ENCODE peak calls at places on chromosomes 6 and 20, in four cellular contexts. U is C1 segment of cervical spinal cord, R is dorsolateral prefrontal cortex, E is fibroblast of the aortic adventitia. T is an unnamed sample.

GRCh38 chr6:136201735-136202134 is 48.4 kb downstream of the MTFR2 start:
- DNase-seq in U (no peak), E (peak), R (no peak), T (no peak)

GRCh38 chr6:129030231-129030630 is 147.3 kb downstream of the LAMA2 start:
- DNase-seq in U (no peak), E (no peak), R (no peak), T (no peak)

GRCh38 chr6:138774370-138774769 is 801 bp downstream of the CCDC28A start:
- DNase-seq in U (no peak), E (no peak), R (peak), T (no peak)

GRCh38 chr6:5095236-5095635 is 10.1 kb downstream of the PPP1R3G start:
- DNase-seq in R (no peak), U (no peak), E (no peak), T (no peak)

GRCh38 chr6:80289727-80290126 is 183.3 kb downstream of the BCKDHB start:
- DNase-seq in E (no peak), U (no peak), R (no peak), T (no peak)

GRCh38 chr6:34529665-34530327 is 26.3 kb downstream of the SPDEF start:
- DNase-seq in R (peak), U (no peak), E (no peak), T (no peak)

GRCh38 chr6:56649782-56650181 is 7.1 kb upstream of the DST start:
- DNase-seq in E (no peak), U (no peak), R (no peak), T (no peak)

GRCh38 chr6:54586251-54586650 is 260.3 kb upstream of the FAM83B start:
- DNase-seq in E (peak), R (no peak), U (no peak), T (no peak)

GRCh38 chr6:167588181-167588919 is 238.4 kb upstream of the AFDN start:
- DNase-seq in R (no peak), U (peak), E (no peak), T (peak)

GRCh38 chr6:88679841-88680240 is 283.6 kb downstream of the RNGTT start:
- DNase-seq in R (no peak), E (no peak), U (no peak), T (no peak)

GRCh38 chr20:7274870-7275269 is 507.4 kb downstream of the BMP2 start:
- DNase-seq in U (no peak), E (no peak), R (no peak), T (no peak)

GRCh38 chr20:46799781-46800180 is 90.3 kb downstream of the SLC2A10 start:
- DNase-seq in R (no peak), U (no peak), E (no peak), T (no peak)

GRCh38 chr20:60011512-60012507 is 53.6 kb downstream of the CDH26 start:
- DNase-seq in U (no peak), E (no peak), R (no peak), T (no peak)

GRCh38 chr6:28537509-28538140 is 11.9 kb downstream of the GPX5 start:
- DNase-seq in R (no peak), U (no peak), E (peak), T (peak)

GRCh38 chr6:10747251-10747972 is at the start of gene TMEM14B:
- DNase-seq in R (peak), U (peak), E (peak), T (peak)

GRCh38 chr6:155047523-155047922 is 52.4 kb downstream of the TIAM2 start:
- DNase-seq in R (no peak), E (no peak), U (no peak), T (no peak)

GRCh38 chr20:3613821-3614440 is 49.3 kb downstream of the GFRA4 start:
- DNase-seq in R (no peak), E (no peak), U (no peak), T (no peak)

GRCh38 chr20:3805594-3806264 is 9.6 kb downstream of the CDC25B start:
- DNase-seq in R (no peak), U (no peak), E (peak), T (peak)

GRCh38 chr6:132623446-132623845 is 629 bp downstream of the TAAR2 start:
- DNase-seq in E (no peak), U (no peak), R (no peak), T (no peak)

T was measured in Daoy.